ENCODE peak calls at places on chromosomes 2 and 18, in ten cellular contexts. L is Right ventricle myocardium inferior; Y is memory B cell; H is T-helper 17 cell; D is T-cell; S is CD8-positive, alpha-beta T cell; J is IMR-90; B is activated CD4-positive, alpha-beta T cell treated with anti-CD3 and anti-CD28 coated beads for 36 hours; U is activated T-cell treated with anti-CD3 and anti-CD28 coated beads, Interleukin-2, amount 50 U/mL, for 4 hours; O is pancreas. V is an unnamed sample.

GRCh38 chr18:61596296-61596695 is 263.1 kb downstream of the CDH20 start:
- ATAC-seq in L (no peak), Y (no peak), S (no peak), U (no peak), H (no peak), D (no peak), B (no peak), O (no peak), J (no peak), V (no peak)

GRCh38 chr2:205461678-205462665 is 220.3 kb upstream of the NRP2 start:
- ATAC-seq in S (no peak), O (no peak), B (peak), U (peak), J (no peak), Y (no peak), L (no peak), D (no peak), H (no peak), V (peak)

GRCh38 chr2:70766357-70767093 is 1.5 kb downstream of the ADD2 start:
- ATAC-seq in J (no peak), B (no peak), D (no peak), U (peak), Y (no peak), L (no peak), H (no peak), S (no peak), O (no peak), V (no peak)

GRCh38 chr2:184006998-184007397 is 591.3 kb upstream of the ZNF804A start:
- ATAC-seq in U (no peak), Y (no peak), J (no peak), B (no peak), S (no peak), O (peak), L (no peak), D (no peak), H (no peak), V (no peak)

GRCh38 chr2:128591841-128592822 is 273.5 kb upstream of the HS6ST1 start:
- ATAC-seq in J (no peak), Y (no peak), H (no peak), B (no peak), D (no peak), U (no peak), S (no peak), O (no peak), L (no peak), V (no peak)

GRCh38 chr18:9814431-9814830 is 71.3 kb upstream of the TXNDC2 start:
- ATAC-seq in O (peak), U (no peak), J (peak), D (no peak), L (no peak), S (no peak), Y (no peak), H (no peak), B (no peak), V (no peak)

GRCh38 chr18:58348517-58348916 is 280.4 kb downstream of the ALPK2 start:
- ATAC-seq in O (peak), U (no peak), D (no peak), Y (no peak), L (no peak), H (no peak), J (no peak), B (no peak), S (no peak), V (no peak)

GRCh38 chr2:68560583-68560982 is 82.8 kb upstream of the PROKR1 start:
- ATAC-seq in B (no peak), O (no peak), H (no peak), L (no peak), U (no peak), S (no peak), J (no peak), Y (no peak), D (no peak), V (no peak)

GRCh38 chr2:1461507-1462390 is 48.5 kb downstream of the TPO start:
- ATAC-seq in S (no peak), L (no peak), U (no peak), Y (no peak), O (no peak), J (no peak), H (no peak), B (no peak), D (no peak), V (no peak)

GRCh38 chr2:55498582-55498981 is 20.9 kb upstream of the CFAP36 start:
- ATAC-seq in H (no peak), O (no peak), B (no peak), D (no peak), U (no peak), J (no peak), Y (no peak), L (no peak), S (no peak), V (no peak)

GRCh38 chr18:44912740-44913478 is 232.2 kb downstream of the SETBP1 start:
- ATAC-seq in O (no peak), S (no peak), J (no peak), Y (no peak), H (no peak), U (no peak), D (no peak), L (no peak), B (no peak), V (no peak)

GRCh38 chr2:194319222-194319992 is 1337.6 kb upstream of the SLC39A10 start:
- ATAC-seq in L (no peak), S (no peak), O (no peak), J (no peak), Y (no peak), D (no peak), B (peak), U (no peak), H (no peak), V (no peak)